ENCODE peak calls at places on chromosomes 12 and 14, in nine cellular contexts. One of them, this sample, is unnamed.

GRCh38 chr12:62726471-62726980 is 208.4 kb downstream of the PPM1H start:
- DNase-seq in EL: no peak
- DNase-seq in SW480: no peak
- DNase-seq in progenitor cell of endocrine pancreas: no peak
- DNase-seq in NCI-H69: no peak
- DNase-seq in endothelial cell: no peak
- DNase-seq in iPS-NIHi11: no peak
- DNase-seq in stimulated activated CD4-positive, alpha-beta T cell treated with anti-CD3 and anti-CD28 coated beads, Interleukin-1b, Interleukin-23, amount 100 ng/mL, for 1 hour: no peak
- DNase-seq in IMR-90: no peak
- DNase-seq in this sample: peak; percentile 30

GRCh38 chr12:106588771-106589170 is 6.0 kb downstream of the RFX4 start:
- DNase-seq in progenitor cell of endocrine pancreas: no peak
- DNase-seq in iPS-NIHi11: no peak
- DNase-seq in endothelial cell: no peak
- DNase-seq in IMR-90: no peak
- DNase-seq in stimulated activated CD4-positive, alpha-beta T cell treated with anti-CD3 and anti-CD28 coated beads, Interleukin-1b, Interleukin-23, amount 100 ng/mL, for 1 hour: no peak
- DNase-seq in EL: no peak
- DNase-seq in NCI-H69: no peak
- DNase-seq in SW480: no peak
- DNase-seq in this sample: no peak

GRCh38 chr14:103078420-103078749 is 5.6 kb upstream of the LBHD2 start:
- DNase-seq in stimulated activated CD4-positive, alpha-beta T cell treated with anti-CD3 and anti-CD28 coated beads, Interleukin-1b, Interleukin-23, amount 100 ng/mL, for 1 hour: peak; percentile 42
- DNase-seq in EL: peak; percentile 78
- DNase-seq in iPS-NIHi11: peak; percentile 82
- DNase-seq in NCI-H69: peak; percentile 89
- DNase-seq in progenitor cell of endocrine pancreas: no peak
- DNase-seq in IMR-90: peak; percentile 76
- DNase-seq in SW480: peak; percentile 89
- DNase-seq in endothelial cell: peak; percentile 66
- DNase-seq in this sample: peak; percentile 92

GRCh38 chr12:51687142-51687935 is 96.3 kb downstream of the SCN8A start:
- DNase-seq in IMR-90: peak; percentile 59
- DNase-seq in iPS-NIHi11: no peak
- DNase-seq in endothelial cell: no peak
- DNase-seq in EL: peak; percentile 77
- DNase-seq in stimulated activated CD4-positive, alpha-beta T cell treated with anti-CD3 and anti-CD28 coated beads, Interleukin-1b, Interleukin-23, amount 100 ng/mL, for 1 hour: no peak
- DNase-seq in SW480: no peak
- DNase-seq in NCI-H69: no peak
- DNase-seq in progenitor cell of endocrine pancreas: no peak
- DNase-seq in this sample: no peak

GRCh38 chr12:93336344-93336743 is 41.4 kb upstream of the NUDT4 start:
- DNase-seq in iPS-NIHi11: no peak
- DNase-seq in endothelial cell: no peak
- DNase-seq in stimulated activated CD4-positive, alpha-beta T cell treated with anti-CD3 and anti-CD28 coated beads, Interleukin-1b, Interleukin-23, amount 100 ng/mL, for 1 hour: no peak
- DNase-seq in NCI-H69: no peak
- DNase-seq in SW480: peak; percentile 97
- DNase-seq in EL: peak; percentile 35
- DNase-seq in progenitor cell of endocrine pancreas: no peak
- DNase-seq in IMR-90: peak; percentile 22
- DNase-seq in this sample: no peak

GRCh38 chr14:95346820-95347219 is 27.1 kb upstream of the CLMN start:
- DNase-seq in IMR-90: no peak
- DNase-seq in stimulated activated CD4-positive, alpha-beta T cell treated with anti-CD3 and anti-CD28 coated beads, Interleukin-1b, Interleukin-23, amount 100 ng/mL, for 1 hour: no peak
- DNase-seq in EL: no peak
- DNase-seq in progenitor cell of endocrine pancreas: no peak
- DNase-seq in NCI-H69: no peak
- DNase-seq in endothelial cell: no peak
- DNase-seq in SW480: peak; percentile 34
- DNase-seq in iPS-NIHi11: peak; percentile 41
- DNase-seq in this sample: no peak

GRCh38 chr12:2794261-2794735 is 472 bp upstream of the FKBP4 start:
- DNase-seq in iPS-NIHi11: peak; percentile 82
- DNase-seq in IMR-90: no peak
- DNase-seq in stimulated activated CD4-positive, alpha-beta T cell treated with anti-CD3 and anti-CD28 coated beads, Interleukin-1b, Interleukin-23, amount 100 ng/mL, for 1 hour: no peak
- DNase-seq in EL: no peak
- DNase-seq in progenitor cell of endocrine pancreas: peak; percentile 59
- DNase-seq in SW480: no peak
- DNase-seq in endothelial cell: no peak
- DNase-seq in NCI-H69: peak; percentile 68
- DNase-seq in this sample: peak; percentile 89

GRCh38 chr12:6135071-6135470 is 10.6 kb upstream of the VWF start:
- DNase-seq in progenitor cell of endocrine pancreas: no peak
- DNase-seq in stimulated activated CD4-positive, alpha-beta T cell treated with anti-CD3 and anti-CD28 coated beads, Interleukin-1b, Interleukin-23, amount 100 ng/mL, for 1 hour: no peak
- DNase-seq in endothelial cell: no peak
- DNase-seq in IMR-90: peak; percentile 44
- DNase-seq in NCI-H69: no peak
- DNase-seq in EL: no peak
- DNase-seq in iPS-NIHi11: no peak
- DNase-seq in SW480: no peak
- DNase-seq in this sample: no peak

GRCh38 chr14:81157431-81157830 is 63.3 kb downstream of the GTF2A1 start:
- DNase-seq in EL: no peak
- DNase-seq in SW480: no peak
- DNase-seq in progenitor cell of endocrine pancreas: no peak
- DNase-seq in NCI-H69: no peak
- DNase-seq in IMR-90: no peak
- DNase-seq in iPS-NIHi11: no peak
- DNase-seq in endothelial cell: no peak
- DNase-seq in stimulated activated CD4-positive, alpha-beta T cell treated with anti-CD3 and anti-CD28 coated beads, Interleukin-1b, Interleukin-23, amount 100 ng/mL, for 1 hour: no peak
- DNase-seq in this sample: no peak

GRCh38 chr14:74988131-74988530 is 14.6 kb upstream of the EIF2B2 start:
- DNase-seq in EL: peak; percentile 81
- DNase-seq in SW480: peak; percentile 61
- DNase-seq in IMR-90: peak; percentile 75
- DNase-seq in NCI-H69: no peak
- DNase-seq in progenitor cell of endocrine pancreas: no peak
- DNase-seq in endothelial cell: no peak
- DNase-seq in stimulated activated CD4-positive, alpha-beta T cell treated with anti-CD3 and anti-CD28 coated beads, Interleukin-1b, Interleukin-23, amount 100 ng/mL, for 1 hour: no peak
- DNase-seq in iPS-NIHi11: no peak
- DNase-seq in this sample: no peak

GRCh38 chr14:21671371-21671770 is 2.2 kb downstream of the OR4E1 start:
- DNase-seq in progenitor cell of endocrine pancreas: no peak
- DNase-seq in iPS-NIHi11: no peak
- DNase-seq in EL: no peak
- DNase-seq in NCI-H69: no peak
- DNase-seq in IMR-90: no peak
- DNase-seq in stimulated activated CD4-positive, alpha-beta T cell treated with anti-CD3 and anti-CD28 coated beads, Interleukin-1b, Interleukin-23, amount 100 ng/mL, for 1 hour: no peak
- DNase-seq in SW480: no peak
- DNase-seq in endothelial cell: no peak
- DNase-seq in this sample: no peak

GRCh38 chr12:12671850-12672660 is 23.9 kb downstream of the GPR19 start:
- DNase-seq in iPS-NIHi11: no peak
- DNase-seq in SW480: no peak
- DNase-seq in progenitor cell of endocrine pancreas: no peak
- DNase-seq in NCI-H69: no peak
- DNase-seq in endothelial cell: no peak
- DNase-seq in EL: peak; percentile 85
- DNase-seq in stimulated activated CD4-positive, alpha-beta T cell treated with anti-CD3 and anti-CD28 coated beads, Interleukin-1b, Interleukin-23, amount 100 ng/mL, for 1 hour: no peak
- DNase-seq in IMR-90: peak; percentile 65
- DNase-seq in this sample: no peak

GRCh38 chr12:65696227-65696626 is 128.1 kb upstream of the HMGA2 start:
- DNase-seq in stimulated activated CD4-positive, alpha-beta T cell treated with anti-CD3 and anti-CD28 coated beads, Interleukin-1b, Interleukin-23, amount 100 ng/mL, for 1 hour: no peak
- DNase-seq in EL: no peak
- DNase-seq in progenitor cell of endocrine pancreas: no peak
- DNase-seq in SW480: no peak
- DNase-seq in iPS-NIHi11: no peak
- DNase-seq in endothelial cell: no peak
- DNase-seq in NCI-H69: no peak
- DNase-seq in IMR-90: peak; percentile 37
- DNase-seq in this sample: no peak

GRCh38 chr12:810635-811415 is 58.4 kb downstream of the WNK1 start:
- DNase-seq in endothelial cell: no peak
- DNase-seq in IMR-90: peak; percentile 23
- DNase-seq in EL: no peak
- DNase-seq in SW480: no peak
- DNase-seq in NCI-H69: peak; percentile 32
- DNase-seq in stimulated activated CD4-positive, alpha-beta T cell treated with anti-CD3 and anti-CD28 coated beads, Interleukin-1b, Interleukin-23, amount 100 ng/mL, for 1 hour: no peak
- DNase-seq in progenitor cell of endocrine pancreas: no peak
- DNase-seq in iPS-NIHi11: no peak
- DNase-seq in this sample: no peak

GRCh38 chr12:50934371-50934851 is 17.9 kb upstream of the HIGD1C start:
- DNase-seq in SW480: no peak
- DNase-seq in IMR-90: no peak
- DNase-seq in iPS-NIHi11: no peak
- DNase-seq in endothelial cell: no peak
- DNase-seq in stimulated activated CD4-positive, alpha-beta T cell treated with anti-CD3 and anti-CD28 coated beads, Interleukin-1b, Interleukin-23, amount 100 ng/mL, for 1 hour: no peak
- DNase-seq in progenitor cell of endocrine pancreas: no peak
- DNase-seq in EL: no peak
- DNase-seq in NCI-H69: no peak
- DNase-seq in this sample: no peak

GRCh38 chr14:61140872-61141271 is 140.3 kb downstream of the TMEM30B start:
- DNase-seq in SW480: peak; percentile 31
- DNase-seq in NCI-H69: peak; percentile 28
- DNase-seq in EL: peak; percentile 62
- DNase-seq in progenitor cell of endocrine pancreas: no peak
- DNase-seq in endothelial cell: no peak
- DNase-seq in stimulated activated CD4-positive, alpha-beta T cell treated with anti-CD3 and anti-CD28 coated beads, Interleukin-1b, Interleukin-23, amount 100 ng/mL, for 1 hour: no peak
- DNase-seq in iPS-NIHi11: no peak
- DNase-seq in IMR-90: peak; percentile 96
- DNase-seq in this sample: no peak

GRCh38 chr12:105861232-105861631 is 277.5 kb downstream of the NUAK1 start:
- DNase-seq in iPS-NIHi11: peak; percentile 21
- DNase-seq in NCI-H69: peak; percentile 87
- DNase-seq in progenitor cell of endocrine pancreas: no peak
- DNase-seq in stimulated activated CD4-positive, alpha-beta T cell treated with anti-CD3 and anti-CD28 coated beads, Interleukin-1b, Interleukin-23, amount 100 ng/mL, for 1 hour: no peak
- DNase-seq in endothelial cell: no peak
- DNase-seq in EL: no peak
- DNase-seq in SW480: no peak
- DNase-seq in IMR-90: no peak
- DNase-seq in this sample: no peak

GRCh38 chr14:68726093-68726695 is 66.7 kb downstream of the ZFP36L1 start:
- DNase-seq in progenitor cell of endocrine pancreas: no peak
- DNase-seq in NCI-H69: no peak
- DNase-seq in SW480: no peak
- DNase-seq in stimulated activated CD4-positive, alpha-beta T cell treated with anti-CD3 and anti-CD28 coated beads, Interleukin-1b, Interleukin-23, amount 100 ng/mL, for 1 hour: no peak
- DNase-seq in IMR-90: no peak
- DNase-seq in endothelial cell: no peak
- DNase-seq in EL: no peak
- DNase-seq in iPS-NIHi11: no peak
- DNase-seq in this sample: no peak

GRCh38 chr12:45259732-45260480 is 44.0 kb downstream of the ANO6 start:
- DNase-seq in EL: peak; percentile 75
- DNase-seq in iPS-NIHi11: peak; percentile 46
- DNase-seq in NCI-H69: peak; percentile 18
- DNase-seq in IMR-90: peak; percentile 84
- DNase-seq in endothelial cell: no peak
- DNase-seq in progenitor cell of endocrine pancreas: no peak
- DNase-seq in stimulated activated CD4-positive, alpha-beta T cell treated with anti-CD3 and anti-CD28 coated beads, Interleukin-1b, Interleukin-23, amount 100 ng/mL, for 1 hour: no peak
- DNase-seq in SW480: no peak
- DNase-seq in this sample: peak; percentile 62

GRCh38 chr14:98018626-98019025 is 1221.4 kb downstream of the VRK1 start:
- DNase-seq in endothelial cell: no peak
- DNase-seq in NCI-H69: no peak
- DNase-seq in iPS-NIHi11: no peak
- DNase-seq in stimulated activated CD4-positive, alpha-beta T cell treated with anti-CD3 and anti-CD28 coated beads, Interleukin-1b, Interleukin-23, amount 100 ng/mL, for 1 hour: no peak
- DNase-seq in progenitor cell of endocrine pancreas: no peak
- DNase-seq in EL: no peak
- DNase-seq in SW480: peak; percentile 33
- DNase-seq in IMR-90: no peak
- DNase-seq in this sample: no peak

GRCh38 chr12:29414368-29414767 is 33.4 kb upstream of the ERGIC2 start:
- DNase-seq in EL: no peak
- DNase-seq in SW480: no peak
- DNase-seq in NCI-H69: no peak
- DNase-seq in IMR-90: peak; percentile 41
- DNase-seq in stimulated activated CD4-positive, alpha-beta T cell treated with anti-CD3 and anti-CD28 coated beads, Interleukin-1b, Interleukin-23, amount 100 ng/mL, for 1 hour: no peak
- DNase-seq in endothelial cell: no peak
- DNase-seq in iPS-NIHi11: no peak
- DNase-seq in progenitor cell of endocrine pancreas: no peak
- DNase-seq in this sample: no peak

GRCh38 chr14:90519262-90519920 is 122.6 kb downstream of the CALM1 start:
- DNase-seq in progenitor cell of endocrine pancreas: no peak
- DNase-seq in IMR-90: no peak
- DNase-seq in stimulated activated CD4-positive, alpha-beta T cell treated with anti-CD3 and anti-CD28 coated beads, Interleukin-1b, Interleukin-23, amount 100 ng/mL, for 1 hour: no peak
- DNase-seq in iPS-NIHi11: no peak
- DNase-seq in EL: no peak
- DNase-seq in NCI-H69: peak; percentile 41
- DNase-seq in endothelial cell: no peak
- DNase-seq in SW480: no peak
- DNase-seq in this sample: no peak

GRCh38 chr12:92673756-92674155 is 29.0 kb upstream of the PLEKHG7 start:
- DNase-seq in iPS-NIHi11: no peak
- DNase-seq in NCI-H69: no peak
- DNase-seq in endothelial cell: no peak
- DNase-seq in SW480: no peak
- DNase-seq in IMR-90: no peak
- DNase-seq in EL: no peak
- DNase-seq in progenitor cell of endocrine pancreas: no peak
- DNase-seq in stimulated activated CD4-positive, alpha-beta T cell treated with anti-CD3 and anti-CD28 coated beads, Interleukin-1b, Interleukin-23, amount 100 ng/mL, for 1 hour: no peak
- DNase-seq in this sample: no peak

GRCh38 chr12:10115890-10116289 is 14.1 kb downstream of the CLEC7A start:
- DNase-seq in IMR-90: no peak
- DNase-seq in EL: no peak
- DNase-seq in iPS-NIHi11: no peak
- DNase-seq in stimulated activated CD4-positive, alpha-beta T cell treated with anti-CD3 and anti-CD28 coated beads, Interleukin-1b, Interleukin-23, amount 100 ng/mL, for 1 hour: no peak
- DNase-seq in endothelial cell: no peak
- DNase-seq in SW480: no peak
- DNase-seq in progenitor cell of endocrine pancreas: no peak
- DNase-seq in NCI-H69: no peak
- DNase-seq in this sample: no peak

GRCh38 chr14:97538749-97539388 is 741.7 kb downstream of the VRK1 start:
- DNase-seq in EL: no peak
- DNase-seq in stimulated activated CD4-positive, alpha-beta T cell treated with anti-CD3 and anti-CD28 coated beads, Interleukin-1b, Interleukin-23, amount 100 ng/mL, for 1 hour: no peak
- DNase-seq in iPS-NIHi11: no peak
- DNase-seq in NCI-H69: no peak
- DNase-seq in SW480: no peak
- DNase-seq in IMR-90: no peak
- DNase-seq in progenitor cell of endocrine pancreas: no peak
- DNase-seq in endothelial cell: no peak
- DNase-seq in this sample: no peak

This sample was measured in T47D.